ENCODE peak calls at places on chromosomes 6 and 20, in four cellular contexts. L, O, B and I are unnamed samples. For H3K9me3, the result is how much of the 10 kb centered on the place peaks cover.

GRCh38 chr6:141677598-141678211 is 455.0 kb upstream of the GJE1 start:
- DNase-seq in L (no peak), O (peak), B (no peak), I (peak)

GRCh38 chr20:42945194-42945593 is 244.5 kb downstream of the PTPRT start:
- DNase-seq in L (no peak), O (no peak), B (no peak), I (no peak)

GRCh38 chr6:11424395-11425050 is 113.0 kb upstream of the TMEM170B start:
- DNase-seq in L (no peak), O (no peak), B (no peak), I (no peak)

GRCh38 chr6:168092541-168092940 is 13.5 kb upstream of the FRMD1 start:
- DNase-seq in L (no peak), O (no peak), B (no peak), I (no peak)

GRCh38 chr6:165183071-165183470 is 126.3 kb downstream of the C6orf118 start:
- DNase-seq in L (no peak), O (no peak), B (no peak), I (no peak)

GRCh38 chr20:58692579-58693225 is at the start of gene NPEPL1:
- DNase-seq in L (no peak), O (peak), B (no peak), I (peak)

GRCh38 chr20:57282691-57283361 is 16.4 kb upstream of the BMP7 start:
- DNase-seq in L (no peak), O (no peak), B (no peak), I (no peak)

GRCh38 chr20:47306755-47307370 is 49.6 kb downstream of the ZMYND8 start:
- DNase-seq in L (no peak), O (no peak), B (no peak), I (no peak)

GRCh38 chr6:163965426-163966348 is 551.2 kb downstream of the QKI start:
- DNase-seq in L (no peak), O (no peak), B (no peak), I (peak)

GRCh38 chr6:11207199-11207968 is 25.1 kb downstream of the NEDD9 start:
- DNase-seq in L (no peak), O (peak), B (no peak), I (peak)

GRCh38 chr20:46563170-46563847 is 12.9 kb upstream of the OCSTAMP start:
- DNase-seq in L (peak), O (no peak), B (no peak), I (no peak)

GRCh38 chr20:49549806-49550551 is 18.0 kb downstream of the PTGIS start:
- DNase-seq in L (no peak), O (no peak), B (no peak), I (no peak)
- H3K9me3 ChIP-seq in L (under half), O (under half), B (under half), I (under half)

DNA sequence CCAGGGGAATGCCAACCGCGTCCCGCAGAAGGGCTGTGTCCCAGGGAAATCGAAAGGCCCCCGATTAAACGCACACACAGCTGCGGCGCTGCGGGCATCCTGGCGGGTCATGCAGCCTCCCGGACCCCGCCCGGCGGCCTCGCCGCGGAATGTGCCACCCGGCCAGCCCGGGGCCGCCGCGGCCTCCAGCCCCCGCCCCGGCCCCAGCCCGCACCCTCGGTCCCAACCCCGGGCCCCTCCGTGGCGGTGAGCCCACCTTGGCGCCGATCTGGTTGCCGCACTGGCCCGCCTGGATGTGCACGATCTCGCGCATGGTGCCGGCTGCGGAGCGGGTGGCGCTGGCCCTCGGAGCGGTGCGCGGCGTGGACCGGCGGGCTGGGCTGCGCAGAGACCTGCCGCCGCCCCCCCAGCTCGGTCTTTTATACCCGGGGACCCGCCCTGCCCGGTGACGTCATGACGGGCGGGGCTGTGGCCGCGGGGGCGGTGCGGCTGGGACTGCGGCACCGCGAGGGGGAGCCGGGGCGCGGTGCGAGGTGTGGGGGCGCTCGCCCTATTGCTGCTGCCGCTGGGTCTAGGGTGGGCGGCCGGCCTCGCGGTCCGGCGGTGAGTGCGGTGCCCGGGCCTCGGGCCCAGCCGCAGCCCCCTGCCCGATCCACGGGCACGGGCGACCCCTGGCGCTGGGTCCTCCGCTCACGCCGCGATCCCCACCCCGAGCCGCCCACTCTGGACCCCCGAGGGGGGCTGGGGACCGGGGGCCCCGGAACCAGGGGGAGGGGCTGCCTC is at the start of gene TUBB2A:
- DNase-seq in L (peak), O (peak), B (no peak), I (peak)
- TF ChIP-seq FOS in L (no peak), O (peak), B (no peak), I (peak)

GRCh38 chr20:10404959-10405530 is 29.0 kb downstream of the MKKS start:
- DNase-seq in L (no peak), O (no peak), B (no peak), I (no peak)
- TF ChIP-seq CTCF in L (no peak), O (no peak), B (no peak), I (no peak)

GRCh38 chr20:60459212-60459611 is 501.0 kb downstream of the CDH26 start:
- DNase-seq in L (no peak), O (no peak), B (no peak), I (no peak)
- H3K9me3 ChIP-seq in L (under half), O (under half), B (under half), I (under half)

GRCh38 chr6:8953310-8953709 is 518.0 kb upstream of the SLC35B3 start:
- DNase-seq in L (no peak), O (no peak), B (no peak), I (no peak)
- TF ChIP-seq FOS in L (no peak), O (no peak), B (no peak), I (no peak)

GRCh38 chr20:7272512-7272911 is 505.0 kb downstream of the BMP2 start:
- DNase-seq in L (no peak), O (no peak), B (no peak), I (peak)
- TF ChIP-seq CTCF in L (no peak), O (no peak), B (no peak), I (no peak)

DNA sequence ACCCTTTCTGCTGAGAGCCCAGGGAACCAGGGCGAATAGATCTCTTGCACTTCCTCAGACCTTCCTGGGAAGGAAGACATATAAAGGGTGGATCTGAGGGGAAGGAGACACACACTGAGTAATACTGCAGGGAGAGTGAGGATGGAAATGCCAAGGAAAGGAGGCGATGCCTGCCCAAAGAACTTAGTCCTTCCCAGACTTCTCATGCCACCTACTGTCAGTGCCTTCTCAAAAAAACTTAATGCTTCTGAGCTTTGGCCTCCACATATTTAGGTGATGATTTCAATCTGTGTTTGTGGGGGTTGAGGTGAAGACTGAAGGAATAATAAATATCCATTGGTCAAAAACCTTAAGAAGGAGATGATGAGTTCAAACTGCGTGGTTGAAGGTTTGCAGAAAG is 9.7 kb downstream of the BTN3A1 start:
- DNase-seq in L (no peak), O (peak), B (no peak), I (no peak)
- H3K9me3 ChIP-seq in L (under half), O (under half), B (under half), I (under half)